ENCODE peak calls at places on chromosomes 5 and 9, in four cellular contexts. R is astrocyte of the cerebellum, Z is iPS DF 19.7, E is epithelial cell of prostate. J is an unnamed sample.

GRCh38 chr5:77423022-77423750 is 68.9 kb downstream of the WDR41 start:
- DNase-seq in E (no peak), Z (no peak), R (peak; percentile 41), J (no peak)

GRCh38 chr9:7782390-7783120 is 17.0 kb downstream of the DMAC1 start:
- DNase-seq in Z (no peak), R (no peak), E (no peak), J (no peak)

GRCh38 chr5:42566658-42567313 is 143.5 kb downstream of the GHR start:
- DNase-seq in E (no peak), R (peak; percentile 15), Z (no peak), J (no peak)

GRCh38 chr5:134511796-134512660 is 13.4 kb upstream of the JADE2 start:
- DNase-seq in R (no peak), Z (peak; percentile 85), E (no peak), J (no peak)

GRCh38 chr9:81564632-81565031 is 124.7 kb downstream of the TLE1 start:
- DNase-seq in E (no peak), Z (no peak), R (no peak), J (no peak)

GRCh38 chr5:9467199-9468069 is 78.4 kb downstream of the SEMA5A start:
- DNase-seq in E (peak; percentile 66), R (no peak), Z (no peak), J (no peak)

GRCh38 chr5:168603776-168604175 is 24.6 kb upstream of the PANK3 start:
- DNase-seq in R (no peak), E (no peak), Z (no peak), J (no peak)

GRCh38 chr9:132004323-132004722 is 75.3 kb downstream of the MED27 start:
- DNase-seq in E (no peak), Z (no peak), R (no peak), J (no peak)

GRCh38 chr9:12740845-12741244 is 34.0 kb upstream of the LURAP1L start:
- DNase-seq in R (no peak), E (peak; percentile 89), Z (no peak), J (no peak)

GRCh38 chr9:88418715-88419540 is 30.7 kb downstream of the SPIN1 start:
- DNase-seq in E (peak; percentile 29), Z (no peak), R (no peak), J (no peak)

GRCh38 chr9:134396258-134396742 is 70.0 kb downstream of the RXRA start:
- DNase-seq in R (no peak), E (no peak), Z (no peak), J (no peak)

GRCh38 chr9:32968101-32969011 is 33.1 kb downstream of the APTX start:
- DNase-seq in Z (no peak), E (no peak), R (peak; percentile 18), J (no peak)

J was measured in pulmonary artery endothelial cell.